ENCODE peak calls at places on chromosome 5, in seven cellular contexts. S, Q, C, N, K, Y and J are unnamed samples.

GRCh38 chr5:6583049-6583880 is 49.6 kb downstream of the NSUN2 start:
- DNase-seq in N (peak; percentile 27), Q (no peak), C (peak; percentile 62), Y (no peak), K (no peak), S (peak; percentile 50), J (peak; percentile 60)

GRCh38 chr5:10306806-10307205 is 896 bp downstream of the CMBL start:
- DNase-seq in N (no peak), C (no peak), Q (no peak), Y (no peak), K (no peak), S (no peak), J (no peak)

GRCh38 chr5:150058480-150059126 is 27.8 kb downstream of the CSF1R start:
- DNase-seq in N (no peak), C (no peak), S (no peak), K (no peak), Y (peak; percentile 82), Q (no peak), J (no peak)

GRCh38 chr5:38922199-38922598 is 76.4 kb downstream of the OSMR start:
- DNase-seq in N (peak; percentile 29), S (peak; percentile 78), Y (peak; percentile 51), K (peak; percentile 64), Q (no peak), C (no peak), J (peak; percentile 65)

GRCh38 chr5:112012112-112012511 is 255.1 kb upstream of the NREP start:
- DNase-seq in Y (peak; percentile 72), Q (no peak), N (no peak), K (no peak), C (no peak), S (no peak), J (no peak)

GRCh38 chr5:69364414-69364813 is 4.9 kb downstream of the AK6 start:
- DNase-seq in N (no peak), Q (no peak), C (no peak), S (no peak), K (no peak), Y (peak; percentile 7), J (no peak)

GRCh38 chr5:180209137-180209581 is at the start of gene RASGEF1C:
- DNase-seq in Q (no peak), K (peak; percentile 70), S (peak; percentile 60), Y (peak; percentile 47), N (peak; percentile 68), C (peak; percentile 82), J (peak; percentile 82)

GRCh38 chr5:55176176-55176818 is 3.3 kb upstream of the CDC20B start:
- DNase-seq in Y (no peak), N (peak; percentile 83), S (peak; percentile 55), Q (peak; percentile 77), C (peak; percentile 83), K (peak; percentile 71), J (peak; percentile 69)

GRCh38 chr5:128494516-128494915 is 43.5 kb downstream of the FBN2 start:
- DNase-seq in S (no peak), N (no peak), C (no peak), Q (no peak), K (no peak), Y (no peak), J (no peak)

GRCh38 chr5:168106008-168106761 is 185.3 kb upstream of the WWC1 start:
- DNase-seq in C (no peak), Y (peak; percentile 20), N (no peak), K (no peak), S (no peak), Q (no peak), J (no peak)

GRCh38 chr5:114018178-114018577 is 343.7 kb upstream of the KCNN2 start:
- DNase-seq in K (no peak), S (peak; percentile 14), C (no peak), Q (no peak), N (no peak), Y (peak; percentile 1), J (no peak)

GRCh38 chr5:57891443-57891842 is 408.8 kb upstream of the ACTBL2 start:
- DNase-seq in Q (no peak), N (no peak), C (no peak), Y (no peak), S (no peak), K (no peak), J (no peak)

GRCh38 chr5:16695779-16696178 is 79.0 kb upstream of the RETREG1 start:
- DNase-seq in C (no peak), Y (no peak), K (no peak), Q (no peak), N (no peak), S (no peak), J (no peak)

GRCh38 chr5:127922603-127923002 is 161.0 kb upstream of the SLC12A2 start:
- DNase-seq in C (no peak), K (no peak), Y (peak; percentile 10), S (no peak), N (no peak), Q (no peak), J (no peak)

GRCh38 chr5:141298376-141298775 is 5.5 kb downstream of the SLC25A2 start:
- DNase-seq in K (no peak), Y (no peak), C (no peak), S (peak; percentile 87), N (no peak), Q (no peak), J (peak; percentile 25)
- H3K9me3 ChIP-seq in K (no peaks in the 10 kb centered on the region), Y (peaks cover 34% of the 10 kb centered on the region), C (no peaks in the 10 kb centered on the region), S (no peaks in the 10 kb centered on the region), N (peaks cover 75% of the 10 kb centered on the region), Q (peaks cover 98% of the 10 kb centered on the region), J (no peaks in the 10 kb centered on the region)

GRCh38 chr5:177301503-177302165 is 1.9 kb downstream of the RAB24 start:
- DNase-seq in C (peak; percentile 93), K (peak; percentile 96), N (peak; percentile 86), S (no peak), Q (peak; percentile 75), Y (no peak), J (no peak)

GRCh38 chr5:177303925-177304391 is 359 bp downstream of the PRELID1 start:
- DNase-seq in Y (no peak), S (no peak), N (no peak), C (no peak), K (no peak), Q (no peak), J (no peak)

GRCh38 chr5:177300971-177301370 is 2.5 kb downstream of the RAB24 start:
- DNase-seq in Y (no peak), S (no peak), C (no peak), K (no peak), N (no peak), Q (no peak), J (no peak)

GRCh38 chr5:177303121-177303924 is at the start of the genes PRELID1 and RAB24:
- DNase-seq in C (peak; percentile 95), S (peak; percentile 94), K (peak; percentile 91), N (peak; percentile 92), Y (peak; percentile 74), Q (peak; percentile 95), J (peak; percentile 94)

DNA sequence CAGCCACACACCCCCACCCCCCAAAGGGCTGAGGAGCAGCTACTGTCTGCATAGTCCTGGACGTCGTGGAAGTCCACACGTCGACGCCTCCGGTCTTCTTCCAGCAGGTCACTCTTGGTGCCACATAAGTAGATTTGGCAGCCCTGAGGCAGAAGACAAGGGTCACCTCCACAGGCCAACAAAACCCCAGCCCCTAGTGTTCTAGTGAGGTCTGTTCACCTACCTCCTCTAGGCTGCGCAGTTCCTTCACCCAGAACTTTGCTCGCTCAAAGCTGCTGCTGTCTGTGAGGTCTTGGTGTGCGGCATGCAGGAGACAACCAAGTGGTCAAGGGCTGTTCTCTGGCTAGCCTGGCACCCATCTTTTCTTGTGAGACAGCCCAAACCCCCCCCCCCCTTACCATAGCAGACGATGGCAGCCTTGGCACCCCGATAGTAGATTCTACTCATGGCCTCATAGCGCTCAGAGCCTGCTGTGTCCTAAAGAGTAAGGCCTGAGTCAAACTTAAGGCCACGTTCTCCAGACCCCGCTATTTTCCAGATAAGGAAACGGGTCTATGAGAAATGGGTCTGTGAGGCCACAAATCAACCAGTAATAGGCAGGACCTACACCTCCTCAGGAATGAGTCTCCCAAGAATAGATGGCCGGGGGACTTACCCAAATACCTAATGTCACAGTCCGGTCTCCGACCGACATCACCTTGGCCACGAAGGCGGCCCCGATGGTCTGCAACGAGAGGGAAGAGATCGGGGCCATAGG is 987 bp downstream of the RAB24 start:
- DNase-seq in N (no peak), C (no peak), K (peak; percentile 55), Y (peak; percentile 10), Q (peak; percentile 61), S (no peak), J (peak; percentile 47)
- TF ChIP-seq CTCF in N (no peak), C (no peak), K (peak; percentile 24), Y (peak; percentile 6), Q (no peak), S (no peak), J (peak; percentile 46)

GRCh38 chr5:79686799-79687198 is 2.8 kb upstream of the CMYA5 start:
- DNase-seq in Y (peak; percentile 8), C (no peak), K (no peak), N (no peak), S (no peak), Q (no peak), J (no peak)

GRCh38 chr5:79691007-79691406 is 1.4 kb downstream of the CMYA5 start:
- DNase-seq in C (no peak), Q (no peak), Y (no peak), S (no peak), N (no peak), K (no peak), J (no peak)

GRCh38 chr5:79692586-79692985 is 3.0 kb downstream of the CMYA5 start:
- DNase-seq in N (no peak), C (no peak), Q (no peak), K (no peak), Y (no peak), S (no peak), J (no peak)

GRCh38 chr5:79687911-79688310 is 1.7 kb upstream of the CMYA5 start:
- DNase-seq in Q (no peak), C (no peak), Y (no peak), K (no peak), N (no peak), S (no peak), J (no peak)

DNA sequence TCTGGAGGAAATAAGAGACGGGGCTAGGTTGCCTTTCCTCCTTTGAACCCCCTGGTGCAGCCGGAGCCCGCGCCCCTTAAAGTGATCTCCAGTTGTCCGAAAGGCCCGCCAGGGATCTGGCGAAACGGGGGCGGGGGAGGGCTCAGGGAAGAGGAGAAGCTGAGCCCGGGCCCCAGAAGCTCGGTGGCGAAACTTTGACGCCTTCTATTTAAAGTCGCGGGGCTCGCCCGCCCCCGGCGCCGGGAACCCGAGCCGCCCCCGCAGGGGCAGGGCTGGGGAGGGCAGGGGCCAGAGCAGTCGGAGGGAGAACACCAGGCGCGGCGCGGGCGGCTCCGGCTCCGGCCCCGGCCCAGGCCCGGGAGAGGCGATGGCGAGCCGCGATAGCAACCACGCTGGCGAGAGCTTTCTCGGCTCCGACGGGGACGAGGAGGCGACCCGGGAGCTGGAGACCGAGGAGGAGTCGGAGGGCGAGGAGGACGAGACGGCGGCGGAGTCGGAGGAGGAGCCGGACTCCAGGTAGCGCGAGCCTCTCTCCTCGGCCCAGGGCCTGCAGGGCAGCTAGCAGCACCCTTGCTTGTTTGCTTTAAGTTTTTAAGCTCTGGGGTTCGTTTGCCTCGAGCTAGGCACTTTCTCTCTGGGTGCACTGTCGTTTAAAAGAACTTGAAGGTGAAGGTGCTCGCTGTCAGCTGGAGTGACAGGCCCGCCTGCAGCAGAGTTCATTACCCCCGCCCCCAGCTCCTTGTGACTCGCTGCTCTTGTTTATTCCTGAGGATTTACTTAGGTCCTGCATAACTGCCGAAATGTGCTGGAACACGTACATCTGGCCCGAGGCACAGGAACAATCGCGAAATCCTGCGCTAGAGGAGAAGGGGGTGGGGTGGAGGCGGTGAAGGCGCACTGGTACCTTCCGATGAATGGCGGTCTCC is at the start of gene CMYA5:
- DNase-seq in C (peak; percentile 65), N (peak; percentile 11), S (peak; percentile 77), K (peak; percentile 16), Q (no peak), Y (peak; percentile 33), J (no peak)
- H3K4me3 ChIP-seq in C (peak within 1 kb of the TSS; percentile 10), N (peak within 1 kb of the TSS; percentile 41), S (peak within 1 kb of the TSS; percentile 69), K (no peak within 1 kb of the TSS), Q (no peak within 1 kb of the TSS), Y (peak within 1 kb of the TSS; percentile 22), J (no peak within 1 kb of the TSS)

GRCh38 chr5:1054799-1055775 is 46.5 kb downstream of the NKD2 start:
- DNase-seq in K (no peak), Q (peak; percentile 41), S (no peak), C (peak; percentile 43), N (no peak), Y (no peak), J (no peak)
- H3K9me3 ChIP-seq in K (no peaks in the 10 kb centered on the region), Q (no peaks in the 10 kb centered on the region), S (no peaks in the 10 kb centered on the region), C (no peaks in the 10 kb centered on the region), N (no peaks in the 10 kb centered on the region), Y (no peaks in the 10 kb centered on the region), J (no peaks in the 10 kb centered on the region)